ENCODE peak calls at places on chromosomes 13 and 19, in five cellular contexts. M is gastrocnemius medialis; J is activated T-cell treated with anti-CD3 and anti-CD28 coated beads, Interleukin-2, amount 50 U/mL, for 4 hours; T is stimulated activated naive CD8-positive, alpha-beta T cell treated with anti-CD3 and anti-CD28 coated beads, Interleukin-15, Interleukin-2, amounts not matched to agents 100 U/mL and 50 U/mL, for 24 hours; A is A549. K is an unnamed sample.
A peak's percentile ranks its signal among the peaks of the same experiment; 100 is the strongest.

GRCh38 chr19:46009530-46010510 is 13.0 kb downstream of the PGLYRP1 start:
- ATAC-seq in M (no peak), J (peak; percentile 83), T (peak; percentile 81), A (peak; percentile 96), K (peak; percentile 73)

GRCh38 chr13:110430391-110431338 is 123.6 kb downstream of the COL4A2 start:
- ATAC-seq in M (no peak), J (no peak), T (no peak), A (no peak), K (no peak)

GRCh38 chr13:52599037-52599852 is 43.0 kb upstream of the HNRNPA1L2 start:
- ATAC-seq in M (peak; percentile 11), J (peak; percentile 12), T (peak; percentile 8), A (no peak), K (peak; percentile 30)

GRCh38 chr19:57664269-57665127 is 4.2 kb upstream of the ZSCAN4 start:
- ATAC-seq in M (peak; percentile 39), J (peak; percentile 61), T (peak; percentile 57), A (peak; percentile 95), K (peak; percentile 83)

GRCh38 chr13:66994097-66994496 is 236.0 kb downstream of the PCDH9 start:
- ATAC-seq in M (peak; percentile 36), J (no peak), T (peak; percentile 79), A (peak; percentile 98), K (peak; percentile 88)

GRCh38 chr19:16836115-16836905 is 7.1 kb downstream of the SIN3B start:
- ATAC-seq in M (no peak), J (no peak), T (peak; percentile 28), A (no peak), K (peak; percentile 44)

GRCh38 chr13:76822691-76823267 is 63.4 kb downstream of the KCTD12 start:
- ATAC-seq in M (no peak), J (no peak), T (no peak), A (no peak), K (no peak)

GRCh38 chr19:38267780-38268430 is 3.5 kb downstream of the SPINT2 start:
- ATAC-seq in M (no peak), J (no peak), T (no peak), A (no peak), K (no peak)

GRCh38 chr13:95341441-95341840 is 40.2 kb upstream of the ABCC4 start:
- ATAC-seq in M (no peak), J (no peak), T (no peak), A (no peak), K (no peak)

GRCh38 chr19:45451181-45451849 is 16.5 kb upstream of the FOSB start:
- ATAC-seq in M (no peak), J (peak; percentile 51), T (peak; percentile 24), A (peak; percentile 1), K (peak; percentile 20)

GRCh38 chr13:23613971-23614370 is 43.8 kb downstream of the TNFRSF19 start:
- ATAC-seq in M (no peak), J (no peak), T (no peak), A (no peak), K (no peak)

GRCh38 chr19:15194938-15195337 is 5.9 kb downstream of the NOTCH3 start:
- ATAC-seq in M (no peak), J (no peak), T (no peak), A (no peak), K (no peak)

GRCh38 chr19:18414504-18415176 is 4.6 kb upstream of the SSBP4 start:
- ATAC-seq in M (no peak), J (no peak), T (no peak), A (no peak), K (no peak)